ENCODE peak calls at places on chromosomes 16 and 17, in six cellular contexts. P is PC-9, X is progenitor cell of endocrine pancreas, C is lung, K is mammary epithelial cell, G is heart right ventricle. A is an unnamed sample.

GRCh38 chr17:39735882-39736281 is 1.9 kb upstream of the GRB7 start:
- DNase-seq in P (peak; percentile 60), X (no peak), C (no peak), K (no peak), G (no peak), A (no peak)

GRCh38 chr16:30428055-30428454 is 1.8 kb downstream of the DCTPP1 start:
- DNase-seq in P (no peak), X (no peak), C (no peak), K (no peak), G (no peak), A (no peak)

GRCh38 chr17:75109407-75110236 is at the start of gene ARMC7:
- DNase-seq in P (peak; percentile 92), X (peak; percentile 82), C (peak; percentile 93), K (peak; percentile 80), G (peak; percentile 95), A (peak; percentile 93)

GRCh38 chr16:5903153-5903552 is 805.6 kb upstream of the EEF2KMT start:
- DNase-seq in P (no peak), X (no peak), C (no peak), K (peak; percentile 85), G (no peak), A (no peak)

GRCh38 chr16:69644790-69645189 is 79.0 kb downstream of the NFAT5 start:
- DNase-seq in P (no peak), X (no peak), C (no peak), K (no peak), G (no peak), A (no peak)

GRCh38 chr16:27073733-27074132 is 7.0 kb downstream of the C16orf82 start:
- DNase-seq in P (no peak), X (no peak), C (no peak), K (no peak), G (no peak), A (no peak)

GRCh38 chr16:23901178-23902131 is 65.7 kb downstream of the PRKCB start:
- DNase-seq in P (no peak), X (no peak), C (no peak), K (no peak), G (no peak), A (no peak)

GRCh38 chr17:66655861-66656260 is 179.1 kb upstream of the CACNG5 start:
- DNase-seq in P (no peak), X (no peak), C (no peak), K (peak; percentile 96), G (no peak), A (no peak)

GRCh38 chr17:7786866-7787265 is 47.2 kb upstream of the KDM6B start:
- DNase-seq in P (no peak), X (no peak), C (no peak), K (peak; percentile 21), G (no peak), A (no peak)

A was measured in ureter.